ENCODE peak calls at places on chromosome 2, in five cellular contexts. Z is ovary, M is A549, W is HCT116, O is tibial nerve. U is an unnamed sample.

GRCh38 chr2:85476624-85477023 is 58.1 kb downstream of the SH2D6 start:
- DNase-seq in Z (no peak), M (no peak), W (no peak), O (no peak), U (no peak)

GRCh38 chr2:120858361-120858760 is 122.7 kb downstream of the GLI2 start:
- DNase-seq in Z (no peak), M (no peak), W (no peak), O (no peak), U (no peak)

GRCh38 chr2:118801154-118801553 is 46.3 kb downstream of the EN1 start:
- DNase-seq in Z (no peak), M (no peak), W (no peak), O (no peak), U (no peak)

GRCh38 chr2:71581015-71581414 is 127.7 kb downstream of the DYSF start:
- DNase-seq in Z (no peak), M (no peak), W (no peak), O (peak), U (no peak)

GRCh38 chr2:206084468-206084869 is 1.5 kb downstream of the INO80D start:
- DNase-seq in Z (peak), M (peak), W (peak), O (peak), U (peak)

GRCh38 chr2:68828887-68829708 is 42.1 kb downstream of the BMP10 start:
- DNase-seq in Z (peak), M (peak), W (peak), O (peak), U (peak)

GRCh38 chr2:207782238-207783030 is 12.7 kb upstream of the FZD5 start:
- DNase-seq in Z (no peak), M (no peak), W (no peak), O (no peak), U (no peak)

GRCh38 chr2:85963068-85963467 is 74.3 kb upstream of the ST3GAL5 start:
- DNase-seq in Z (no peak), M (no peak), W (no peak), O (no peak), U (no peak)

GRCh38 chr2:147110317-147110716 is 734.5 kb upstream of the ACVR2A start:
- DNase-seq in Z (no peak), M (no peak), W (no peak), O (no peak), U (no peak)

DNA sequence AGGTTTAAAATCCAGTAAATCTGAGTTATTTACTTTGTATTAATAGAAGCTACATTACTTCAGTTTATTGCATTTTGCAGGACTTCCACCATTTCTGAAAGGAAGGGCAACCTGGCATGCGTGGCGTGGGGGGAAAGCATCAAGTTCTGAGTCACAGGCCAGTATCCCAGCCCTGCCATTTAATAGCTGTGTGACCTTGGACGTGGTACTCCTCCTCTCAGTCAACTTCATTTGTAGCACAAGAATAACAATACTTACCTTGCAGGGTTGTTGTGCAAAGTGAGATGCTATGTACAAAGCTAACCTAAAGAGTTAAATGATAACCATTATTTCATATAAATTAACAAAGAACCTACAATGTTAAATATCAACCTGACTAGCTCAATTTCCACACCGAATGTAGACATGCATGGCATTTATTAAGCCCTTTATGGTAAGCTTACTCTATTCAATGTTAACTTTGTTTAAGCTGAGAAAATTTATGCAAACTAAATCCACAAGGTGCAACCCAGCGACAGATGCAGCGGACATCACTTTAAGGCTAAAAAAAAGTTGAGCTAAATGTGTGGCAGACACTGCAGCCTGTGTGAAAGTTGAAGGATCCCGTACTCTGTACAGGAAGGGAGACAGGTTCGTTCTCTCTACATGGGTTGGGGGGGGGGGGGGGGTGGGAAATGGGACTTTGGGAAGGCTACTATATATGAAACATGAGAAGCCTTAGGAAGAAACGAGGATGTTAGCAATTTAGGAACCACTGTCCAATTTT is 17.2 kb upstream of the STPG4 start:
- DNase-seq in Z (no peak), M (peak), W (no peak), O (no peak), U (no peak)
- TF ChIP-seq POLR2A in Z (no peak), M (no peak), W (no peak), O (no peak), U (no peak)

GRCh38 chr2:10035633-10036032 is 7.7 kb upstream of the KLF11 start:
- DNase-seq in Z (no peak), M (no peak), W (no peak), O (no peak), U (no peak)

GRCh38 chr2:10038123-10038522 is 5.2 kb upstream of the KLF11 start:
- DNase-seq in Z (no peak), M (no peak), W (no peak), O (no peak), U (no peak)

GRCh38 chr2:10034333-10035052 is 8.9 kb upstream of the KLF11 start:
- DNase-seq in Z (no peak), M (no peak), W (no peak), O (no peak), U (no peak)

GRCh38 chr2:10035053-10035422 is 8.3 kb upstream of the KLF11 start:
- DNase-seq in Z (no peak), M (no peak), W (no peak), O (no peak), U (no peak)

DNA sequence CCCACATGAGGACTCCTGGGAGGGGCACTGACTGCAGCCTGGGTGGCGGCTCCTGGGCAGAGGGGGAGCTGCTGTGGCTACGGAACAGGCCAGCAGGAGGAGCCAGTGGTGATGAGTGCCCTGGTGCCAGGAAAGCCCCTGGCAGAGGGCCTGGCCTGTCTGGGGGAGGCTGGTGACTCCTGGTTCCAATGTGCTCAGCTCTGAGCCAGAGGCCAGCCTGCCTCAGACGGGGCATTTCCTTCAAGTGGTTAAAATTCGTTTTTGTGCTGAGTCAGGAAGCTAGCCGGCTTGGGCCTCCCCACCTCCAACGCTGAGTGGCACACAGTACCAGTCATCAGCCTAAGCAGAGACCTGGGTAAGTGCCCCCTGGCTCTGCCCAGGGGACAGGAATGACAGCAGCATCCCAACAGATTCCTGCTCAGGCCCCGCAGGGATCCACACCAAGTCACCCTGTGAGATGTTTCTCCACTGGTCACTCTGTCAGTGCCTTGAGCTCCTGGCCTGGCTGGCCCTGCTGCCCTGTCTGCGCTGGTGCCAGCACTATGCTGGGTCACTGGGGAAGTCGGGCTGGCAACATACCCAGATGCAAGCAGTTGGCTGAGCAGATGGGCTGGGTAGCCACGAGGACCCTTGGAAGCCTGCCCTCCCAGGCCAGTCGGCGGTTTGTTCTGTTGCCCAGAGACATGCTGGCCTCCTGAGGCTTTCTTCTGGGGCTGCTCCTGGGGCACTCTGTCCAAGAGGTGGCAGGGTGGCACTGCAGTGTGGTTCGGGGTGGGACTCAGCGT is 7.1 kb upstream of the KLF11 start:
- DNase-seq in Z (peak), M (peak), W (no peak), O (no peak), U (peak)
- TF ChIP-seq POLR2A in Z (no peak), M (no peak), W (no peak), O (no peak), U (no peak)

GRCh38 chr2:161308178-161308955 is at the start of gene PSMD14:
- DNase-seq in Z (peak), M (peak), W (peak), O (peak), U (peak)
- TF ChIP-seq POLR2A in Z (peak), M (peak), W (peak), O (peak), U (peak)

DNA sequence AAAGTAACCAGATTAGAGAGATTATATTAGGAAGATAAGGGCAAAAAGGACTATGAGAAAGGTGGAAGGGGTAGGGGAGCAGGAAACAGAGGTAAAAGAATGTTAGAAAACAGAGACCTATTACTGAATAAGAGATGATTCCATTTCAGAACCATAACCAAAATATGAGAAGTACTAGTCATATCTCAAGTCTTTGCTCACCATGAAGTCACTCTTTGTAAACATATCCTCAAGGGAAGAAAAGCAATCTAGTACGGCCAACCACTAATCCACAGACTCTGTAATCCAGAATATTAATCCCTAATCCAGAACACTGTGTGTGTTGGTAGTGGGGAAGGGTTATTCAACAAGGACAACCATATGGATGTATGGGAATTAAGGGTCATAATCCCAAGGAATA is 92.0 kb downstream of the CDCA7 start:
- DNase-seq in Z (no peak), M (no peak), W (no peak), O (no peak), U (no peak)
- TF ChIP-seq POLR2A in Z (no peak), M (no peak), W (no peak), O (no peak), U (no peak)

DNA sequence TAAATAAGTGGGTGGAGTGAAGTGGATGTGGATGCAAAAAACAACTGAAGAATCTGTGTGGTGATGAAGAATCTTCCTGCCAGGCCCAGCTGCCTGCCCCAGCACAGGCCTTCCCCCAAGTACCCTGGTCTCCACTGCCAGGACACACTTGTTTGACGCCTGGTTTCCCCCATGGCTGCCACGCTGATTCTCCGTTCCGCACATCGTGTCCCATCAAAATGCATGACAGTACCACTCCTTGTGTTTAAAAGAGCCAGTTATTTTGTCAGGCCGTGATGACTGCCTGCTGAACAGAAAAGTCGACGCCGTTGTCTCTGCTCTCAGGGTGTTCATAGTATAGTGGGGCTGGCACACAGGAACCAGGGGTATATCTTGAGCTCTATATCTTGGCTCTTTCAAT is 50.3 kb upstream of the KYNU start:
- DNase-seq in Z (no peak), M (no peak), W (no peak), O (no peak), U (no peak)
- TF ChIP-seq POLR2A in Z (no peak), M (no peak), W (no peak), O (no peak), U (no peak)

DNA sequence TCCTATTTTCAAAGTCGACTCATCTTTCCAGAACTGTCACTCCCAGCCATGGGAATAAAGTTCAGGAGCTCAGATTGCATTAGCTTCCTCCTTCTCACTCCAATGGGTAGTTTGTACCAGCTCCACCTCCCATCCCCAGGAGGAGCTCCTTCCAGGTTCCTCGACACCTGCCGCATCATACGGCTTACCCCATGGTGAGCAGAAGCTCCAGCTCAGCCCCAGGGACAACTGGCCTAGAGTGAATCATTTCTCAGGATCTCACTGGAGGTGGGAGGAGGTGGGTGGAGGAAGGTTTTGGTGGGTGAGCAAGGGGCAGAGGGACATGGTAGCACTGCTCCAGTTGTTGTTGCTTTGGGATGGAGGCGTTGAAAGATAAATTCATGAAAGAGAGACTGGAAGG is 196.3 kb upstream of the PKDCC start:
- DNase-seq in Z (no peak), M (no peak), W (no peak), O (no peak), U (no peak)
- TF ChIP-seq POLR2A in Z (no peak), M (no peak), W (no peak), O (no peak), U (no peak)

DNA sequence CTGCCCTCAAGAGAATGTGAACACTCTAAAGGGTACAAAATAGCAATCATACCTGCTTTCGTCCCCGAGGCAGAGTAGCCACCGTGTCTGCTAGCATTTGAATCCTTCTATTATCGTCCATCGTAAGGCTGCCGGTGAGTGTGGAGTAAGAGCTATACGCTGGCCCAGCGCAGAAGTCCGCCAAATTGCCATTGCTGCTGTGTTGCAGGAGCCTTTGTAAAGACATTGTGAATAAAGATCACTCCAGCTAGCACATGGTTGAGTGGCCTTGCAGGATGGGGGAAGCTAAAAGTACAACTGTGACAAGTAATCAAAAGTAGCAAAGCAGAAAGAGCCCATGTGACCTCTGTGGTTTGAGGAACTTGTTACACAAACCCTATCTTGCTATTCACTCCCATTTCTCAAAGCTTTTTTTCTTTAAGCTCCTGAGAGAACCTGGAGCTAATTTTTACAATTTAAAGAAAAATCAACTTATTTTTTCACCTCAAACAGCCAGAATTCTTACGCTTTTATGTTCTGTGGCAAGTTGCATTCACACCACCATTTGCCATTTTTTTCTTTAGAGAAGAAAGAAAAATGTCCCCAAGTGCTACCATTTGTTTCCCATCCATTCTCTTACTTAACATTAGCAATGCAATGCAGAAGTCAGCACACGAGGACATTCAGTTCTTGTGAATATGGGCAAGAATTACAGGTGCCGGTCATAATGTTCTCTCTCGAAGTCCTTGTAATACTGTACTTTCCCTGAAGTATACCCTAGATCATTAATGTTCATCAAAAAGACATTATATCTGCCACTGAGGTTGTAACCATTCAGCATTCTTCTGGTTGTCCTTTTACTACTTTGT is at the start of gene CYTIP:
- DNase-seq in Z (no peak), M (no peak), W (no peak), O (no peak), U (no peak)
- TF ChIP-seq POLR2A in Z (no peak), M (no peak), W (no peak), O (no peak), U (no peak)

GRCh38 chr2:128318776-128319456 is at the start of gene HS6ST1:
- DNase-seq in Z (peak), M (peak), W (peak), O (peak), U (peak)

GRCh38 chr2:128316777-128317185 is 1.9 kb downstream of the HS6ST1 start:
- DNase-seq in Z (no peak), M (no peak), W (no peak), O (no peak), U (no peak)

GRCh38 chr2:128315122-128315828 is 3.4 kb downstream of the HS6ST1 start:
- DNase-seq in Z (no peak), M (no peak), W (no peak), O (peak), U (no peak)

GRCh38 chr2:128315829-128316776 is 2.6 kb downstream of the HS6ST1 start:
- DNase-seq in Z (peak), M (no peak), W (no peak), O (no peak), U (no peak)

DNA sequence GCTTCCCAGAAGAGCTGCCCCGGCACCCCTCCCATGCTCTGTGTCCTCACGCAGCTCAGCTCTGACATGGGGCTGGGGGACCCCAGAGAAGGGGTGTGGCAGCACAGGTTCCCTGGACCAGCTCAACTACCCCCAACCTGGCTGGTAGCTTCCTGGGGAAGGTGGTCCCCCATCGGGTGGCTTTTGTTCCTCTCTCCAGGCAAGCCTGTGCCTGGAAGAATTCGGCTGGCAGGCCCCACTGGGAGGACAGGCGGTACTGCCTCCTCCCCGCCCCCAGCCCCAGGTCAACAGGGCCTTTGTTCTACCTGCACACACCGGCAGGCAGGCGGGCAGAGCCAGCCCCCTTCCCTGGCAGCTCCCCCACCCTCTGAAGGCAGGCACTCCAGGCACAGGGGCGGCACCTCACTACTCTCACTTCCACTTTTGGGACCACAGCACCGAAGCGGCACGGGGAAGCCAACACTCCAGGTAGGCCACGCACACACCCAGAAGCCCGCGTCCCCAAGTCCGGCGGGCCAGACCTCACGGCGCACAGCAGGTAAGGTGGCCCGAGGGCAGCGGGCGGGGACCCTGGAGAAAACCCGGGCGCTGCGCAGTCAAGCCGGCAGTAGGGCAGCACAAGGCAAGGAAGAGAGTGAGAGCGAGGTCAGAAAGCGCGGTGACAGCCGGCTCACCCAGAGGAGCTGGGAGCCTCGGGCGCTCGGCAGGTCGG is 1.3 kb downstream of the HS6ST1 start:
- DNase-seq in Z (peak), M (no peak), W (no peak), O (peak), U (no peak)
- TF ChIP-seq POLR2A in Z (no peak), M (no peak), W (no peak), O (no peak), U (no peak)

GRCh38 chr2:190649035-190649797 is at the start of gene NAB1:
- DNase-seq in Z (peak), M (peak), W (no peak), O (peak), U (no peak)
- TF ChIP-seq POLR2A in Z (no peak), M (no peak), W (no peak), O (no peak), U (no peak)

GRCh38 chr2:33158482-33159003 is 211.8 kb downstream of the LTBP1 start:
- DNase-seq in Z (no peak), M (no peak), W (no peak), O (no peak), U (peak)
- TF ChIP-seq POLR2A in Z (no peak), M (no peak), W (no peak), O (no peak), U (no peak)